ENCODE peak calls at places on chromosomes 2 and 18, in five cellular contexts. I is right lobe of liver, F is H54, R is endothelial cell of umbilical vein, S is uterus. X is an unnamed sample.

GRCh38 chr2:8457092-8457481 is 224.8 kb upstream of the ID2 start:
- DNase-seq in F (no peak), S (no peak), R (no peak), I (peak), X (peak)

GRCh38 chr2:186995092-186995491 is 146.1 kb upstream of the ZSWIM2 start:
- DNase-seq in I (no peak), R (peak), S (no peak), F (no peak), X (no peak)

GRCh38 chr2:60551241-60552095 is 2.0 kb downstream of the BCL11A start:
- DNase-seq in S (no peak), F (no peak), I (peak), R (no peak), X (no peak)

GRCh38 chr2:34317797-34318196 is 718.7 kb upstream of the FAM98A start:
- DNase-seq in R (no peak), F (no peak), S (no peak), I (no peak), X (no peak)

GRCh38 chr2:28683100-28683706 is 68.4 kb upstream of the PPP1CB start:
- DNase-seq in R (peak), F (peak), I (peak), S (peak), X (peak)

GRCh38 chr2:100861340-100861739 is 41.4 kb downstream of the NPAS2 start:
- DNase-seq in S (no peak), F (no peak), R (no peak), I (no peak), X (no peak)

GRCh38 chr2:59301466-59302402 is 1060.6 kb upstream of the FANCL start:
- DNase-seq in R (peak), I (no peak), F (peak), S (peak), X (peak)

GRCh38 chr2:170949415-170949814 is 20.4 kb downstream of the GORASP2 start:
- DNase-seq in R (no peak), I (no peak), F (no peak), S (no peak), X (no peak)

GRCh38 chr2:197599285-197599965 is 76.0 kb downstream of the RFTN2 start:
- DNase-seq in I (no peak), R (peak), S (no peak), F (peak), X (no peak)

GRCh38 chr2:3446381-3446780 is 66.9 kb downstream of the TRAPPC12 start:
- DNase-seq in S (no peak), I (no peak), F (no peak), R (no peak), X (no peak)

GRCh38 chr2:2123259-2123658 is 207.8 kb downstream of the MYT1L start:
- DNase-seq in S (no peak), R (no peak), F (no peak), I (no peak), X (no peak)

GRCh38 chr18:36702398-36703010 is 126.3 kb downstream of the TPGS2 start:
- DNase-seq in I (no peak), R (no peak), S (no peak), F (no peak), X (peak)

GRCh38 chr2:121160366-121160765 is 124.6 kb downstream of the TFCP2L1 start:
- DNase-seq in I (no peak), R (no peak), F (no peak), S (no peak), X (no peak)
- TF ChIP-seq POLR2A in I (no peak), R (no peak), F (no peak), S (no peak), X (no peak)

GRCh38 chr18:77092104-77093066 is 40.2 kb downstream of the MBP start:
- DNase-seq in F (no peak), R (no peak), I (no peak), S (no peak), X (no peak)
- TF ChIP-seq POLR2A in F (no peak), R (no peak), I (no peak), S (no peak), X (no peak)

DNA sequence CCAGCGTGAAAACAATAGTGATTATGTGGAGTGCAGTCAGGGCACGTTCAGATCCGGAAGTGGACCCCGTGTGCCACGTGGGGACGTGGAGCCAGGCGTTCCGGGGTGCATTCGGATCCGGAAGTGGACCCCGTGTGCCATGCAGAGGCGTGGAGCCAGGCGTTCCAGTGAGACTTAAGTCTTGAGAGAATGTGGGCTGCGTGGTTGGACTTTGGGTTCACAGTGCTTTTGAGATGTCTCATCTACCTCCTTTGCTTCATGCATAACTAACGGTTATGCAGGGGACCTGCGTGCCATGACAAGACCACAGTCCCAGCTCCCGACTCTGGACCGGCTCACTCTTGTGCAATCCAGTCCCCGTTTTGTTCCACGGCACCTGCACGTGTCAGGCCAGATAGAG is 28.8 kb downstream of the CTDP1 start:
- DNase-seq in R (no peak), F (no peak), I (no peak), S (no peak), X (no peak)
- TF ChIP-seq POLR2A in R (no peak), F (no peak), I (no peak), S (no peak), X (no peak)

GRCh38 chr18:72692595-72692994 is 148.5 kb upstream of the CBLN2 start:
- DNase-seq in R (no peak), I (no peak), S (no peak), F (no peak), X (no peak)
- TF ChIP-seq POLR2A in R (no peak), I (no peak), S (no peak), F (no peak), X (no peak)

GRCh38 chr2:49796221-49796705 is 641.9 kb upstream of the FSHR start:
- DNase-seq in R (no peak), F (no peak), I (no peak), S (no peak), X (no peak)
- TF ChIP-seq POLR2A in R (no peak), F (no peak), I (no peak), S (no peak), X (no peak)

GRCh38 chr2:48528431-48528830 is 1.5 kb upstream of the STON1 start:
- DNase-seq in S (no peak), I (no peak), F (no peak), R (peak), X (no peak)

GRCh38 chr2:48529189-48529588 is 765 bp upstream of the STON1 start:
- DNase-seq in F (no peak), S (peak), I (no peak), R (no peak), X (no peak)

GRCh38 chr2:48529676-48530032 is 300 bp upstream of the STON1 start:
- DNase-seq in F (no peak), S (no peak), R (no peak), I (no peak), X (no peak)

GRCh38 chr2:48531141-48531648 is 1.2 kb downstream of the STON1 start:
- DNase-seq in S (no peak), F (peak), I (no peak), R (peak), X (no peak)

DNA sequence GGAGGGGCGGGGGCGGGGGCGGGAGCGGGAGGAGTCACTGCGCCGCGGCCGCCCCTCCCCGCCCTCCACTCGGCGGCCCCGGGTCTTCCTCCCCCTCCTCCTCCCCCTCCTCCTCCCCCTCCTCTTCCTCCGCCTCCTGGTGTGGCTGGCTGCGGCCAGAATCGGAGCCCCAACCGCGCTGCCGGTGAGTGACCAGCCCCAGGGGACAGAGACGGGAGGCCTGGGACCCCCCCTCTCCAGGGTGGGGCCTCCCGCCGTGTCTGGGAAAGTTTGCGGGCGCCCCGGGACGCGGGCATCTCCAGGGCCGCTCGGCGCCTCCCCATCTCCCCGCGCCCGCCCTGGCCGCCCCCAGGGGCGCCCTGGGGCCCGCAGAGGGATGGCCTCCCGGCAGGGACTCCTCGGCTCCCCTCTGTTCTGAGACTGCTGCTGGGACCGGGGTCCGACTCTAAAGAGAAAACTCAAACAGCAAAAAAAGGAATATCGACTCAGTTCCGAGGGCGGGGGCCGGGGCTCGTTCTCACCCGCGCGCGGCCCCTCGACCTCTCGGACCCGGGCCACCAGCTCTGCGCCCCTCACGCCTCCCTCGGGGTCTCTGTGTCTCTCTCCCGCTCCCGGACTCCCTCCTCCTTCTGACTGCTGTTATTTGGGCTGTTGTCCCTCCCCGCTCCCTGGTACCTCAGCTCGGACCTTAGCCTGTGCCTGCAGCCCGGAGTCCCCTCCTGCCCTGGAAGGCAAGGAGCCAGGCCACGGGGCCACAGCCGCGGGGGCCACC is at the start of gene STON1:
- DNase-seq in F (peak), R (peak), I (peak), S (peak), X (peak)
- TF ChIP-seq POLR2A in F (no peak), R (peak), I (no peak), S (no peak), X (no peak)

GRCh38 chr18:47930844-47931706 is 616 bp upstream of the SMAD2 start:
- DNase-seq in F (peak), I (peak), R (peak), S (peak), X (peak)
- TF ChIP-seq POLR2A in F (peak), I (peak), R (no peak), S (peak), X (no peak)

DNA sequence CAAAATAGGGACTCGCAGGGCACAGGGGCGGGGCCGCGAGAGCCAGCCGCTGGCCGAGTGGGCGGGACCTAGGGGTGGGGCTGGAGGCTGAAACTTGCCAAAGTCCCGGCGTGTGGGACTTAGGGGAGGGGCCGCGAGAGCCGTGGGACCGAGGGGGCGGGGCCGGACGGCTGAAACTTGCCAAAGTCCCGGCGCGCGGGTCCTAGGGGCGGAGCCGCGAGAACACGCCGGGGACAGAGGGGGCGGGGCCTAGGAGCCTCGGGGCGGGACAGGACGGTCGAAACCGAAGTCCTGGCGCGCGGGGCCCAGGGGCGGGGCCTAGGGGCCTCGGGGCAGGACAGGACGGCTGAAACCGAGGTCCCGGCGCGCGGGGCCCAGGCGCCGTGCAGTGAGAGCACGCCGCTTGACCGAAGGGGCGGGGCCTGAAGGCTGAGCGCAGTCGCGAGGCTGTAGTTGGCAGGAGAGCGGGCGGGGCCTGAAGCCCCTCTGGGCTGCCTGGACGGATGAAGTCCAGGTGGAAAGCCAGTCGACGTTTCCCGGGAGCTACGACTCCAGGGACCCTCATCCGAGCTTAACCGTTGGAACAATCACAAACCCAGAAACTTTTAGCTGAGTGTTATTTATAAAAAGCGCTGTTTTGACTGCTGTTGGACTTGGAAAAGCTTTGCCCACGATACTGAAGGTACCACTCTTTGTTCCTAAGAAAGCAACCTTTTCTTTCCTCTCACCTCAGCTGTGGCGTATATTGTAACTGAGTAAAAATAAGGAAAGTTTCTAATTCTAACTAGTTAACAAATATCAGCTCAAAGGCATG is 475 bp upstream of the BARD1 start:
- DNase-seq in R (peak), I (peak), S (peak), F (peak), X (peak)
- TF ChIP-seq POLR2A in R (no peak), I (peak), S (peak), F (peak), X (no peak)

GRCh38 chr2:113703404-113704299 is 52.8 kb downstream of the SLC35F5 start:
- DNase-seq in I (no peak), S (no peak), F (no peak), R (no peak), X (no peak)

GRCh38 chr2:113700186-113700841 is 56.1 kb downstream of the SLC35F5 start:
- DNase-seq in S (no peak), R (no peak), I (no peak), F (peak), X (no peak)

GRCh38 chr2:113707106-113707505 is 49.3 kb downstream of the SLC35F5 start:
- DNase-seq in I (no peak), S (no peak), R (no peak), F (no peak), X (no peak)

GRCh38 chr2:113709022-113709421 is 47.4 kb downstream of the SLC35F5 start:
- DNase-seq in F (no peak), R (no peak), S (no peak), I (no peak), X (no peak)

DNA sequence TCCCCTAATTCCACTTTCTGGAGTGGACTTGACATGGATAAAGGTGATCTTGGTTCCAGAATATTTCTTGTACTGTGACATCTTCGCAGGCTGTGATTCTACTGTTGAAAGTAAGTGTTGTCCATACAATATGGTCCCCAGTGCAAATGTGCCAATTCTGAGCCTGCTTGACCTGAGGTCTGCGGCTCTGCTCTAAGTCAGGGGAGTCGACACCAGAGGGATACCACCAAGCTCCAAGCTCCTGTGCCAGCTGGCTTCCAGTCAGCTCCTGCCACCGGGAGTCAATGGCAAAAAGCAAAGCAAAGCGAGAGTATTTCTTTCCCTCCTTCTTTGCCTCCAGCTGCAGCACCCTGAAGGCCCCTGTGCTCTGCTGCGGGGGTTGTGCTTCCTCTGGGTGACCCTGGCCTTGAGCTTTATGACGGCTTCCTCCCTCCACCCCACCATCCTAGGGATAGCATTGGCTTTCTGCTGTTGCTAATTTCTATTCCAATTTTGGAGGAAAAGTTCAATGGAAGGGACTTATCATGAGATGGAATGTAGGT is 50.4 kb downstream of the SLC35F5 start:
- DNase-seq in I (no peak), R (no peak), S (no peak), F (no peak), X (no peak)
- TF ChIP-seq POLR2A in I (no peak), R (no peak), S (no peak), F (no peak), X (no peak)

DNA sequence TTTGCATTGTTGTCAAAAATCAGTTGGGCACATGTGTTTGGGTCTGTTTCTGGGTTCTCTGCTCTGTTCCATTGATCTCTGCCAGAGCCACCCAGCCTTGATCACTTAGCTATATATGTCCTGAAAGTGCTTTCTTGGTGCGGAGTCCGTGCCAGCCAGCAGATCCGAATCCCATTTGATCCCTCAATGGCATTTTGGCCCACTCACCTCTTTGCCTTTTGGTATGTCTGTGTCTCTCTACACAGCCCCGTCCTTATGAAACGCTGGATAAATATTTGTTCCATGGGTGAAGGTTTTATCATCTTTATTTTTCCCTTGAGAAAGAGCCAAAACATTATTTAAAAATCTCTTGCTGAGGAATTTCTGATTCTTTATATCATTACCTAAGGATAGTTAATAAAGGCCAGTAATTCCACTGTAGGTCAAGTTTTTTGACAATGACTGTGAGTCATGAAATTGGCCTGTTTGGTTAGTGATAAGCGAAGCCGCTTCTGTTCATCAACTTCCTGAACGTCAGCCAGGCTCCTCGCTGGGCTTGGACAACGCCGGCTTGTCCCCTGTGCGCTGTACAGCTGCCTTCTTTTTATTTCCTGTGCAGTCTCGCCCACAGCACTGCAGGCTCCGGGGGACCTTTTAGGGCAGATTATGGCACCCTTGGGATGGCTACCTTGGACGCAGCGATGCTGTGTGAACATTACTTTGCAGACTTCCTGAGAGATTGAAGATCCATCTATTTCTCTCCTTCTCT is 24.9 kb downstream of the MTCL1 start:
- DNase-seq in S (peak), I (peak), F (peak), R (peak), X (peak)
- TF ChIP-seq POLR2A in S (no peak), I (no peak), F (no peak), R (peak), X (no peak)